ENCODE peak calls at places on chromosomes 13 and 19, in ten cellular contexts. K, J, I, Z, S, W, X, Y, V and N are unnamed samples.

GRCh38 chr19:6236310-6237291 is 43.2 kb downstream of the MLLT1 start:
- DNase-seq in K (no peak), J (peak; percentile 97), I (no peak), Z (no peak), S (no peak), W (no peak), X (no peak), Y (no peak), V (no peak), N (peak; percentile 75)

GRCh38 chr19:39133431-39134270 is 8.1 kb downstream of the PAK4 start:
- DNase-seq in K (no peak), J (no peak), I (no peak), Z (no peak), S (no peak), W (no peak), X (no peak), Y (no peak), V (no peak), N (no peak)

GRCh38 chr19:50933640-50934039 is 19.2 kb downstream of the KLK5 start:
- DNase-seq in K (no peak), J (no peak), I (no peak), Z (no peak), S (no peak), W (no peak), X (no peak), Y (no peak), V (no peak), N (peak; percentile 93)

GRCh38 chr19:29854033-29854432 is 42.2 kb downstream of the CCNE1 start:
- DNase-seq in K (no peak), J (no peak), I (no peak), Z (no peak), S (no peak), W (no peak), X (no peak), Y (no peak), V (no peak), N (no peak)

GRCh38 chr19:29574518-29574917 is 31.6 kb upstream of the POP4 start:
- DNase-seq in K (no peak), J (no peak), I (no peak), Z (no peak), S (no peak), W (no peak), X (no peak), Y (no peak), V (no peak), N (no peak)

GRCh38 chr13:110311721-110312668 is 4.9 kb downstream of the COL4A2 start:
- DNase-seq in K (no peak), J (no peak), I (no peak), Z (no peak), S (no peak), W (no peak), X (no peak), Y (no peak), V (no peak), N (no peak)

GRCh38 chr19:38693380-38694223 is 46.2 kb downstream of the ACTN4 start:
- DNase-seq in K (no peak), J (no peak), I (no peak), Z (no peak), S (no peak), W (no peak), X (no peak), Y (no peak), V (peak; percentile 89), N (peak; percentile 88)

GRCh38 chr13:74966814-74967213 is 515.2 kb downstream of the TBC1D4 start:
- DNase-seq in K (no peak), J (no peak), I (no peak), Z (no peak), S (peak; percentile 59), W (no peak), X (no peak), Y (no peak), V (no peak), N (no peak)

GRCh38 chr19:35170359-35171061 is 16.0 kb downstream of the FXYD5 start:
- DNase-seq in K (no peak), J (no peak), I (no peak), Z (no peak), S (no peak), W (no peak), X (no peak), Y (no peak), V (no peak), N (no peak)

GRCh38 chr19:3024870-3025515 is 4.1 kb downstream of the TLE2 start:
- DNase-seq in K (no peak), J (no peak), I (no peak), Z (no peak), S (no peak), W (no peak), X (no peak), Y (no peak), V (no peak), N (no peak)

GRCh38 chr13:28286263-28286662 is 147.9 kb downstream of the PAN3 start:
- DNase-seq in K (no peak), J (no peak), I (no peak), Z (no peak), S (no peak), W (no peak), X (no peak), Y (no peak), V (no peak), N (no peak)

GRCh38 chr13:113897161-113897560 is 33.3 kb upstream of the GAS6 start:
- DNase-seq in K (no peak), J (no peak), I (no peak), Z (peak; percentile 83), S (no peak), W (no peak), X (no peak), Y (no peak), V (peak; percentile 94), N (peak; percentile 94)

GRCh38 chr19:38737297-38737865 is 6.9 kb downstream of the CAPN12 start:
- DNase-seq in K (no peak), J (no peak), I (no peak), Z (no peak), S (no peak), W (no peak), X (no peak), Y (no peak), V (no peak), N (no peak)

GRCh38 chr19:54551950-54552912 is 21.4 kb upstream of the LILRA2 start:
- DNase-seq in K (no peak), J (no peak), I (no peak), Z (no peak), S (no peak), W (no peak), X (peak; percentile 30), Y (no peak), V (no peak), N (no peak)

GRCh38 chr19:40718774-40719391 is 2.0 kb downstream of the ITPKC start:
- DNase-seq in K (peak; percentile 20), J (no peak), I (no peak), Z (no peak), S (no peak), W (no peak), X (peak; percentile 75), Y (no peak), V (peak; percentile 74), N (peak; percentile 83)